ENCODE peak calls at places on chromosome 17, in five cellular contexts. E is body of pancreas, Y is left lung, I is sigmoid colon, G is heart left ventricle. L is an unnamed sample.

GRCh38 chr17:42098747-42099399 is 600 bp upstream of the ZNF385C start:
- DNase-seq in E (no peak), Y (no peak), I (no peak), G (no peak), L (no peak)

GRCh38 chr17:78600181-78600651 is 23.0 kb upstream of the DNAH17 start:
- DNase-seq in E (no peak), Y (no peak), I (no peak), G (peak; percentile 70), L (no peak)

GRCh38 chr17:33667052-33667509 is 374.0 kb upstream of the ASIC2 start:
- DNase-seq in E (no peak), Y (no peak), I (no peak), G (no peak), L (peak; percentile 78)

GRCh38 chr17:27609606-27610303 is 21.2 kb upstream of the LGALS9 start:
- DNase-seq in E (no peak), Y (peak; percentile 37), I (no peak), G (no peak), L (no peak)

GRCh38 chr17:19250421-19251141 is 13.4 kb downstream of the EPN2 start:
- DNase-seq in E (peak; percentile 47), Y (no peak), I (peak; percentile 81), G (peak; percentile 81), L (no peak)

GRCh38 chr17:17599965-17600364 is 8.5 kb upstream of the PEMT start:
- DNase-seq in E (no peak), Y (no peak), I (no peak), G (no peak), L (no peak)

GRCh38 chr17:79749958-79750357 is 19.2 kb downstream of the ENPP7 start:
- DNase-seq in E (no peak), Y (peak; percentile 3), I (no peak), G (no peak), L (no peak)

GRCh38 chr17:78992542-78993212 is 13.0 kb upstream of the LGALS3BP start:
- DNase-seq in E (no peak), Y (no peak), I (peak; percentile 38), G (no peak), L (no peak)

GRCh38 chr17:57773557-57773956 is 28.5 kb upstream of the CCDC182 start:
- DNase-seq in E (no peak), Y (no peak), I (no peak), G (no peak), L (no peak)

GRCh38 chr17:57579245-57579644 is 165.9 kb downstream of the CCDC182 start:
- DNase-seq in E (no peak), Y (no peak), I (no peak), G (no peak), L (no peak)

GRCh38 chr17:37088459-37088858 is 139.7 kb downstream of the AATF start:
- DNase-seq in E (no peak), Y (no peak), I (no peak), G (no peak), L (no peak)

GRCh38 chr17:58970966-58971575 is 135.6 kb downstream of the TRIM37 start:
- DNase-seq in E (no peak), Y (no peak), I (no peak), G (no peak), L (no peak)

GRCh38 chr17:59275618-59276017 is 55.3 kb downstream of the GDPD1 start:
- DNase-seq in E (no peak), Y (no peak), I (no peak), G (no peak), L (no peak)

GRCh38 chr17:10243905-10244844 is 45.8 kb upstream of the GAS7 start:
- DNase-seq in E (no peak), Y (no peak), I (peak; percentile 63), G (peak; percentile 33), L (no peak)

GRCh38 chr17:31510273-31511175 is 119.0 kb downstream of the RAB11FIP4 start:
- DNase-seq in E (peak; percentile 61), Y (no peak), I (no peak), G (peak; percentile 78), L (no peak)

GRCh38 chr17:68184816-68185436 is 62.9 kb upstream of the AMZ2 start:
- DNase-seq in E (no peak), Y (no peak), I (no peak), G (no peak), L (no peak)

GRCh38 chr17:36514856-36515255 is 19.8 kb downstream of the MYO19 start:
- DNase-seq in E (no peak), Y (no peak), I (no peak), G (no peak), L (no peak)

GRCh38 chr17:50274945-50275221 is 617 bp downstream of the TMEM92 start:
- DNase-seq in E (no peak), Y (no peak), I (no peak), G (no peak), L (no peak)

GRCh38 chr17:6546069-6546718 is 10.2 kb downstream of the PITPNM3 start:
- DNase-seq in E (no peak), Y (no peak), I (no peak), G (no peak), L (no peak)

GRCh38 chr17:35210741-35211140 is 16.5 kb upstream of the SLC35G3 start:
- DNase-seq in E (no peak), Y (no peak), I (no peak), G (no peak), L (no peak)

GRCh38 chr17:56679148-56679766 is 85.8 kb downstream of the NOG start:
- DNase-seq in E (peak; percentile 14), Y (no peak), I (no peak), G (no peak), L (no peak)

GRCh38 chr17:80774643-80775281 is 216.9 kb upstream of the CHMP6 start:
- DNase-seq in E (no peak), Y (no peak), I (peak; percentile 65), G (no peak), L (no peak)
- H3K36me3 ChIP-seq in E (no peaks in the 10 kb centered on the region), Y (no peaks in the 10 kb centered on the region), I (no peaks in the 10 kb centered on the region), G (no peaks in the 10 kb centered on the region), L (no peaks in the 10 kb centered on the region)

DNA sequence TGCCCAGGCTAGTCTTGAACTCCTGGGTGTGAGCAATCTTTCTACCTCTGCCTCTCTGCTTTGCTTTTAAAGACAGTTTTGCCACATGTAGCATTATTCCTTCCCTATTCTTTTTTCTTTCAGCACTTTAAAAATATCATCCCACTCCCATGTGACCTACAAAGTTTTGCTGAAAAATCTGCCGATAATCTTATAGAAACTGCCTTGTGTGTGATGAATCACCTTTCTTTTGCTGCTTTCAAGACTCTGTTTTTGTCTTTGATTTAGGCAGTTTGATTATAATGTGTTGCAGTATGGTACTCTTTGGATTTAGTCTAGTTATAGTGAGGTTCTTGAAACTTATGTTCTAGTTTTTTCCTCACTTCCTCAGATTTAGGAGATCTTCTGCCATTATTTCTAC is 142.0 kb upstream of the KIF2B start:
- DNase-seq in E (no peak), Y (no peak), I (no peak), G (no peak), L (no peak)
- TF ChIP-seq CTCF in E (no peak), Y (no peak), I (no peak), G (no peak), L (no peak)

GRCh38 chr17:46978489-46979022 is 497 bp downstream of the RPRML start:
- DNase-seq in E (peak; percentile 20), Y (no peak), I (no peak), G (no peak), L (no peak)

GRCh38 chr17:46976626-46977270 is 2.3 kb downstream of the RPRML start:
- DNase-seq in E (no peak), Y (no peak), I (no peak), G (no peak), L (no peak)

GRCh38 chr17:46979023-46979870 is at the start of gene RPRML:
- DNase-seq in E (peak; percentile 47), Y (no peak), I (no peak), G (peak; percentile 31), L (peak; percentile 33)

GRCh38 chr17:46977348-46977747 is 1.7 kb downstream of the RPRML start:
- DNase-seq in E (peak; percentile 79), Y (no peak), I (no peak), G (no peak), L (no peak)

GRCh38 chr17:46977750-46978488 is 1.1 kb downstream of the RPRML start:
- DNase-seq in E (no peak), Y (no peak), I (no peak), G (no peak), L (no peak)
- H3K27me3 ChIP-seq in E (peaks cover 10% of the 10 kb centered on the region), Y (peaks cover 36% of the 10 kb centered on the region), I (peaks cover 40% of the 10 kb centered on the region), G (peaks cover 29% of the 10 kb centered on the region), L (no peaks in the 10 kb centered on the region)

GRCh38 chr17:40150215-40150614 is 9.9 kb downstream of the CASC3 start:
- DNase-seq in E (no peak), Y (no peak), I (no peak), G (no peak), L (no peak)

GRCh38 chr17:40153603-40154238 is 13.4 kb downstream of the CASC3 start:
- DNase-seq in E (no peak), Y (no peak), I (no peak), G (no peak), L (no peak)

GRCh38 chr17:40148527-40148926 is 8.2 kb downstream of the CASC3 start:
- DNase-seq in E (no peak), Y (no peak), I (no peak), G (no peak), L (no peak)

GRCh38 chr17:40151414-40151955 is 11.1 kb downstream of the CASC3 start:
- DNase-seq in E (no peak), Y (no peak), I (no peak), G (no peak), L (no peak)
- H3K36me3 ChIP-seq in E (peaks cover 5% of the 10 kb centered on the region), Y (no peaks in the 10 kb centered on the region), I (peaks cover 6% of the 10 kb centered on the region), G (peaks cover 20% of the 10 kb centered on the region), L (peaks cover 8% of the 10 kb centered on the region)

DNA sequence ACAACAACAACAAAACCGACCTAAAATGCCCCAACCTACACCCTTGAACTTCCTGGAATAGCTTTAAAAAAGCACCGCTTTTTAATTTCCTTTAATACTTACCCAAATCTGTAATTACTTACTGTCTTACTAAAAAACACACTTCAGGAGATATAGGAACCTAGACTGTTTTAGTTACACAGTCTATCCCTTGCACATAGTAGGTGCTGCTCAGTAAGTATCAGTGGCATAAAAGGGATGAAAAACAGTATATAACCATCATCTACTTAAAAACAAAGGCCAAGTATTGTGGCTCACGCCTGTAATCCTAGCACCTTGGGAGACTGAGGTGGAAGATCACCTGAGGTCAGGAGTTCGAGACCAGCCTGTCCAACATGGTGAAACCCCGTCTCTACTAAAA is 6.1 kb downstream of the SUMO2 start:
- DNase-seq in E (no peak), Y (no peak), I (no peak), G (no peak), L (no peak)
- TF ChIP-seq CTCF in E (no peak), Y (no peak), I (no peak), G (no peak), L (no peak)

GRCh38 chr17:64412944-64413381 is 22.3 kb upstream of the PECAM1 start:
- DNase-seq in E (no peak), Y (no peak), I (peak; percentile 17), G (no peak), L (no peak)

GRCh38 chr17:64411999-64412771 is 21.5 kb upstream of the PECAM1 start:
- DNase-seq in E (peak; percentile 21), Y (peak; percentile 86), I (peak; percentile 80), G (peak; percentile 69), L (no peak)

GRCh38 chr17:64418506-64419339 is 28.1 kb upstream of the PECAM1 start:
- DNase-seq in E (no peak), Y (no peak), I (peak; percentile 41), G (no peak), L (no peak)

GRCh38 chr17:64410750-64411490 is 20.3 kb upstream of the PECAM1 start:
- DNase-seq in E (no peak), Y (no peak), I (peak; percentile 45), G (no peak), L (no peak)

GRCh38 chr17:64413505-64413904 is 22.8 kb upstream of the PECAM1 start:
- DNase-seq in E (no peak), Y (no peak), I (peak; percentile 24), G (no peak), L (no peak)
- H3K27me3 ChIP-seq in E (no peaks in the 10 kb centered on the region), Y (no peaks in the 10 kb centered on the region), I (no peaks in the 10 kb centered on the region), G (no peaks in the 10 kb centered on the region), L (no peaks in the 10 kb centered on the region)